ENCODE peak calls at places on chromosomes 12 and 14, in six cellular contexts. X is SJSA1, I is GM12865, L is HEK293T, E is T-cell, J is adrenal gland. O is an unnamed sample.

GRCh38 chr14:93536945-93537344 is 106.2 kb downstream of the UNC79 start:
- DNase-seq in X (no peak), I (peak), L (peak), E (no peak), J (no peak), O (no peak)

GRCh38 chr12:28114488-28114887 is 75.8 kb upstream of the CCDC91 start:
- DNase-seq in X (peak), I (no peak), L (no peak), E (no peak), J (no peak), O (no peak)

GRCh38 chr12:91327136-91327535 is 144.5 kb upstream of the DCN start:
- DNase-seq in X (no peak), I (no peak), L (no peak), E (no peak), J (no peak), O (no peak)

GRCh38 chr14:91897121-91897701 is 29.9 kb upstream of the TC2N start:
- DNase-seq in X (peak), I (no peak), L (no peak), E (no peak), J (no peak), O (no peak)

GRCh38 chr14:94354638-94355185 is 31.6 kb upstream of the SERPINA6 start:
- DNase-seq in X (no peak), I (no peak), L (no peak), E (no peak), J (no peak), O (no peak)

GRCh38 chr14:93042968-93043940 is 72.5 kb downstream of the ITPK1 start:
- DNase-seq in X (peak), I (peak), L (peak), E (no peak), J (peak), O (no peak)

GRCh38 chr14:63857467-63858030 is 4.7 kb downstream of the SYNE2 start:
- DNase-seq in X (no peak), I (no peak), L (no peak), E (peak), J (no peak), O (peak)

GRCh38 chr12:131568336-131568735 is 142.6 kb upstream of the SFSWAP start:
- DNase-seq in X (no peak), I (no peak), L (no peak), E (no peak), J (no peak), O (no peak)

GRCh38 chr14:78595797-78596196 is 425.6 kb downstream of the NRXN3 start:
- DNase-seq in X (no peak), I (peak), L (no peak), E (no peak), J (no peak), O (no peak)

GRCh38 chr14:88987516-88987915 is 163.1 kb downstream of the TTC8 start:
- DNase-seq in X (no peak), I (no peak), L (no peak), E (no peak), J (no peak), O (no peak)

GRCh38 chr12:131799828-131800593 is 28.2 kb upstream of the MMP17 start:
- DNase-seq in X (no peak), I (no peak), L (no peak), E (no peak), J (no peak), O (no peak)

GRCh38 chr12:80183939-80184338 is 84.6 kb downstream of the OTOGL start:
- DNase-seq in X (no peak), I (no peak), L (no peak), E (no peak), J (no peak), O (no peak)

GRCh38 chr14:58656671-58657411 is 19.1 kb downstream of the DACT1 start:
- DNase-seq in X (no peak), I (no peak), L (no peak), E (no peak), J (no peak), O (no peak)

GRCh38 chr14:21846227-21846885 is 172.7 kb upstream of the OR4E1 start:
- DNase-seq in X (no peak), I (peak), L (peak), E (peak), J (no peak), O (peak)

GRCh38 chr12:50637870-50638481 is 125.9 kb upstream of the ATF1 start:
- DNase-seq in X (peak), I (peak), L (peak), E (no peak), J (no peak), O (no peak)

GRCh38 chr12:65638324-65638723 is 186.0 kb upstream of the HMGA2 start:
- DNase-seq in X (no peak), I (no peak), L (no peak), E (no peak), J (no peak), O (no peak)

GRCh38 chr12:62757048-62757447 is 177.9 kb downstream of the PPM1H start:
- DNase-seq in X (no peak), I (no peak), L (no peak), E (no peak), J (no peak), O (no peak)

GRCh38 chr12:104446646-104447415 is 9.9 kb upstream of the CHST11 start:
- DNase-seq in X (no peak), I (no peak), L (no peak), E (no peak), J (no peak), O (no peak)

GRCh38 chr12:105455250-105455649 is 124.8 kb downstream of the C12orf75 start:
- DNase-seq in X (no peak), I (no peak), L (no peak), E (no peak), J (no peak), O (no peak)